ENCODE peak calls at places on chromosomes 1 and 21, in eight cellular contexts. One of them, this sample, is unnamed.

GRCh38 chr1:155912056-155912536 is 947 bp upstream of the RIT1 start:
- DNase-seq in ecto neural progenitor cell: no peak
- DNase-seq in SW480: peak; percentile 17
- DNase-seq in GM10248: no peak
- DNase-seq in cardiac fibroblast: no peak
- DNase-seq in spleen: no peak
- DNase-seq in activated effector memory CD4-positive, alpha-beta T cell treated with Interleukin-2 at 50 U/mL for 16 hours: no peak
- DNase-seq in T-helper 9 cell: no peak
- DNase-seq in this sample: no peak

GRCh38 chr1:48744032-48744431 is 32.7 kb downstream of the BEND5 start:
- DNase-seq in ecto neural progenitor cell: no peak
- DNase-seq in SW480: no peak
- DNase-seq in GM10248: no peak
- DNase-seq in cardiac fibroblast: no peak
- DNase-seq in spleen: no peak
- DNase-seq in activated effector memory CD4-positive, alpha-beta T cell treated with Interleukin-2 at 50 U/mL for 16 hours: no peak
- DNase-seq in T-helper 9 cell: no peak
- DNase-seq in this sample: no peak

GRCh38 chr1:98017184-98017583 is 96.3 kb upstream of the DPYD start:
- DNase-seq in ecto neural progenitor cell: no peak
- DNase-seq in SW480: no peak
- DNase-seq in GM10248: no peak
- DNase-seq in cardiac fibroblast: no peak
- DNase-seq in spleen: no peak
- DNase-seq in activated effector memory CD4-positive, alpha-beta T cell treated with Interleukin-2 at 50 U/mL for 16 hours: no peak
- DNase-seq in T-helper 9 cell: no peak
- DNase-seq in this sample: no peak

GRCh38 chr1:206467915-206468314 is 2.4 kb upstream of the IKBKE start:
- DNase-seq in ecto neural progenitor cell: no peak
- DNase-seq in SW480: no peak
- DNase-seq in GM10248: peak; percentile 53
- DNase-seq in cardiac fibroblast: peak; percentile 43
- DNase-seq in spleen: peak; percentile 90
- DNase-seq in activated effector memory CD4-positive, alpha-beta T cell treated with Interleukin-2 at 50 U/mL for 16 hours: no peak
- DNase-seq in T-helper 9 cell: no peak
- DNase-seq in this sample: no peak

GRCh38 chr1:51728611-51729155 is 111.8 kb downstream of the OSBPL9 start:
- DNase-seq in ecto neural progenitor cell: peak; percentile 61
- DNase-seq in SW480: peak; percentile 3
- DNase-seq in GM10248: no peak
- DNase-seq in cardiac fibroblast: no peak
- DNase-seq in spleen: peak; percentile 79
- DNase-seq in activated effector memory CD4-positive, alpha-beta T cell treated with Interleukin-2 at 50 U/mL for 16 hours: no peak
- DNase-seq in T-helper 9 cell: no peak
- DNase-seq in this sample: no peak

GRCh38 chr1:7583291-7584096 is 187.6 kb upstream of the VAMP3 start:
- DNase-seq in ecto neural progenitor cell: no peak
- DNase-seq in SW480: no peak
- DNase-seq in GM10248: no peak
- DNase-seq in cardiac fibroblast: no peak
- DNase-seq in spleen: peak; percentile 42
- DNase-seq in activated effector memory CD4-positive, alpha-beta T cell treated with Interleukin-2 at 50 U/mL for 16 hours: no peak
- DNase-seq in T-helper 9 cell: no peak
- DNase-seq in this sample: no peak

GRCh38 chr1:198677027-198677426 is 38.2 kb downstream of the PTPRC start:
- DNase-seq in ecto neural progenitor cell: no peak
- DNase-seq in SW480: no peak
- DNase-seq in GM10248: no peak
- DNase-seq in cardiac fibroblast: no peak
- DNase-seq in spleen: no peak
- DNase-seq in activated effector memory CD4-positive, alpha-beta T cell treated with Interleukin-2 at 50 U/mL for 16 hours: no peak
- DNase-seq in T-helper 9 cell: no peak
- DNase-seq in this sample: no peak

GRCh38 chr1:65894738-65895605 is 102.3 kb downstream of the PDE4B start:
- DNase-seq in ecto neural progenitor cell: no peak
- DNase-seq in SW480: no peak
- DNase-seq in GM10248: peak; percentile 13
- DNase-seq in cardiac fibroblast: no peak
- DNase-seq in spleen: no peak
- DNase-seq in activated effector memory CD4-positive, alpha-beta T cell treated with Interleukin-2 at 50 U/mL for 16 hours: no peak
- DNase-seq in T-helper 9 cell: no peak
- DNase-seq in this sample: no peak

GRCh38 chr1:11967028-11967547 is 13.2 kb upstream of the MFN2 start:
- DNase-seq in ecto neural progenitor cell: no peak
- DNase-seq in SW480: peak; percentile 88
- DNase-seq in GM10248: peak; percentile 75
- DNase-seq in cardiac fibroblast: peak; percentile 57
- DNase-seq in spleen: no peak
- DNase-seq in activated effector memory CD4-positive, alpha-beta T cell treated with Interleukin-2 at 50 U/mL for 16 hours: no peak
- DNase-seq in T-helper 9 cell: no peak
- DNase-seq in this sample: peak; percentile 84

GRCh38 chr21:44090332-44090731 is 16.9 kb upstream of the PWP2 start:
- DNase-seq in ecto neural progenitor cell: no peak
- DNase-seq in SW480: peak; percentile 76
- DNase-seq in GM10248: no peak
- DNase-seq in cardiac fibroblast: no peak
- DNase-seq in spleen: peak; percentile 89
- DNase-seq in activated effector memory CD4-positive, alpha-beta T cell treated with Interleukin-2 at 50 U/mL for 16 hours: no peak
- DNase-seq in T-helper 9 cell: no peak
- DNase-seq in this sample: no peak

GRCh38 chr1:67355745-67356424 is 48.2 kb downstream of the IL12RB2 start:
- DNase-seq in ecto neural progenitor cell: no peak
- DNase-seq in SW480: no peak
- DNase-seq in GM10248: no peak
- DNase-seq in cardiac fibroblast: peak; percentile 45
- DNase-seq in spleen: no peak
- DNase-seq in activated effector memory CD4-positive, alpha-beta T cell treated with Interleukin-2 at 50 U/mL for 16 hours: no peak
- DNase-seq in T-helper 9 cell: no peak
- DNase-seq in this sample: no peak

GRCh38 chr21:40165671-40166070 is 298.4 kb downstream of the PCP4 start:
- DNase-seq in ecto neural progenitor cell: no peak
- DNase-seq in SW480: no peak
- DNase-seq in GM10248: no peak
- DNase-seq in cardiac fibroblast: no peak
- DNase-seq in spleen: no peak
- DNase-seq in activated effector memory CD4-positive, alpha-beta T cell treated with Interleukin-2 at 50 U/mL for 16 hours: no peak
- DNase-seq in T-helper 9 cell: no peak
- DNase-seq in this sample: no peak

GRCh38 chr1:232250838-232251237 is 379.1 kb downstream of the SIPA1L2 start:
- DNase-seq in ecto neural progenitor cell: peak; percentile 73
- DNase-seq in SW480: no peak
- DNase-seq in GM10248: no peak
- DNase-seq in cardiac fibroblast: no peak
- DNase-seq in spleen: no peak
- DNase-seq in activated effector memory CD4-positive, alpha-beta T cell treated with Interleukin-2 at 50 U/mL for 16 hours: no peak
- DNase-seq in T-helper 9 cell: no peak
- DNase-seq in this sample: no peak

GRCh38 chr1:71638081-71638766 is 557.4 kb upstream of the ZRANB2 start:
- DNase-seq in ecto neural progenitor cell: no peak
- DNase-seq in SW480: no peak
- DNase-seq in GM10248: no peak
- DNase-seq in cardiac fibroblast: peak; percentile 21
- DNase-seq in spleen: no peak
- DNase-seq in activated effector memory CD4-positive, alpha-beta T cell treated with Interleukin-2 at 50 U/mL for 16 hours: no peak
- DNase-seq in T-helper 9 cell: no peak
- DNase-seq in this sample: peak; percentile 5

GRCh38 chr1:33736496-33736895 is 127.4 kb upstream of the HMGB4 start:
- DNase-seq in ecto neural progenitor cell: peak; percentile 3
- DNase-seq in SW480: no peak
- DNase-seq in GM10248: no peak
- DNase-seq in cardiac fibroblast: no peak
- DNase-seq in spleen: no peak
- DNase-seq in activated effector memory CD4-positive, alpha-beta T cell treated with Interleukin-2 at 50 U/mL for 16 hours: no peak
- DNase-seq in T-helper 9 cell: no peak
- DNase-seq in this sample: no peak

GRCh38 chr1:222243902-222244301 is 304.0 kb downstream of the HHIPL2 start:
- DNase-seq in ecto neural progenitor cell: no peak
- DNase-seq in SW480: peak; percentile 4
- DNase-seq in GM10248: no peak
- DNase-seq in cardiac fibroblast: no peak
- DNase-seq in spleen: no peak
- DNase-seq in activated effector memory CD4-positive, alpha-beta T cell treated with Interleukin-2 at 50 U/mL for 16 hours: no peak
- DNase-seq in T-helper 9 cell: no peak
- DNase-seq in this sample: no peak

GRCh38 chr21:31457675-31458074 is 113.6 kb upstream of the TIAM1 start:
- DNase-seq in ecto neural progenitor cell: no peak
- DNase-seq in SW480: no peak
- DNase-seq in GM10248: no peak
- DNase-seq in cardiac fibroblast: no peak
- DNase-seq in spleen: no peak
- DNase-seq in activated effector memory CD4-positive, alpha-beta T cell treated with Interleukin-2 at 50 U/mL for 16 hours: no peak
- DNase-seq in T-helper 9 cell: no peak
- DNase-seq in this sample: peak; percentile 56

GRCh38 chr21:37365657-37366487 is 701 bp upstream of the DYRK1A start:
- DNase-seq in ecto neural progenitor cell: peak; percentile 88
- DNase-seq in SW480: peak; percentile 77
- DNase-seq in GM10248: peak; percentile 85
- DNase-seq in cardiac fibroblast: peak; percentile 77
- DNase-seq in spleen: peak; percentile 94
- DNase-seq in activated effector memory CD4-positive, alpha-beta T cell treated with Interleukin-2 at 50 U/mL for 16 hours: peak; percentile 53
- DNase-seq in T-helper 9 cell: peak; percentile 60
- DNase-seq in this sample: peak; percentile 55

GRCh38 chr1:12231276-12231595 is 1.4 kb downstream of the VPS13D start:
- DNase-seq in ecto neural progenitor cell: no peak
- DNase-seq in SW480: no peak
- DNase-seq in GM10248: no peak
- DNase-seq in cardiac fibroblast: peak; percentile 37
- DNase-seq in spleen: no peak
- DNase-seq in activated effector memory CD4-positive, alpha-beta T cell treated with Interleukin-2 at 50 U/mL for 16 hours: no peak
- DNase-seq in T-helper 9 cell: no peak
- DNase-seq in this sample: no peak

GRCh38 chr1:168261390-168261789 is 19.3 kb upstream of the TBX19 start:
- DNase-seq in ecto neural progenitor cell: no peak
- DNase-seq in SW480: no peak
- DNase-seq in GM10248: no peak
- DNase-seq in cardiac fibroblast: peak; percentile 89
- DNase-seq in spleen: no peak
- DNase-seq in activated effector memory CD4-positive, alpha-beta T cell treated with Interleukin-2 at 50 U/mL for 16 hours: no peak
- DNase-seq in T-helper 9 cell: no peak
- DNase-seq in this sample: peak; percentile 39

GRCh38 chr1:57857809-57858208 is 433.9 kb upstream of the DAB1 start:
- DNase-seq in ecto neural progenitor cell: no peak
- DNase-seq in SW480: no peak
- DNase-seq in GM10248: no peak
- DNase-seq in cardiac fibroblast: no peak
- DNase-seq in spleen: no peak
- DNase-seq in activated effector memory CD4-positive, alpha-beta T cell treated with Interleukin-2 at 50 U/mL for 16 hours: no peak
- DNase-seq in T-helper 9 cell: no peak
- DNase-seq in this sample: no peak

GRCh38 chr1:35707253-35708178 is 11.2 kb downstream of the C1orf216 start:
- DNase-seq in ecto neural progenitor cell: peak; percentile 93
- DNase-seq in SW480: peak; percentile 18
- DNase-seq in GM10248: peak; percentile 62
- DNase-seq in cardiac fibroblast: no peak
- DNase-seq in spleen: no peak
- DNase-seq in activated effector memory CD4-positive, alpha-beta T cell treated with Interleukin-2 at 50 U/mL for 16 hours: peak; percentile 15
- DNase-seq in T-helper 9 cell: peak; percentile 13
- DNase-seq in this sample: no peak

GRCh38 chr21:35521852-35522505 is 472.9 kb upstream of the RUNX1 start:
- DNase-seq in ecto neural progenitor cell: no peak
- DNase-seq in SW480: no peak
- DNase-seq in GM10248: no peak
- DNase-seq in cardiac fibroblast: no peak
- DNase-seq in spleen: no peak
- DNase-seq in activated effector memory CD4-positive, alpha-beta T cell treated with Interleukin-2 at 50 U/mL for 16 hours: no peak
- DNase-seq in T-helper 9 cell: no peak
- DNase-seq in this sample: no peak

GRCh38 chr1:231590453-231591198 is 36.0 kb upstream of the DISC1 start:
- DNase-seq in ecto neural progenitor cell: no peak
- DNase-seq in SW480: peak; percentile 58
- DNase-seq in GM10248: peak; percentile 44
- DNase-seq in cardiac fibroblast: peak; percentile 83
- DNase-seq in spleen: no peak
- DNase-seq in activated effector memory CD4-positive, alpha-beta T cell treated with Interleukin-2 at 50 U/mL for 16 hours: no peak
- DNase-seq in T-helper 9 cell: peak; percentile 12
- DNase-seq in this sample: peak; percentile 80

GRCh38 chr1:33060579-33061083 is 20.3 kb upstream of the AZIN2 start:
- DNase-seq in ecto neural progenitor cell: no peak
- DNase-seq in SW480: peak; percentile 69
- DNase-seq in GM10248: no peak
- DNase-seq in cardiac fibroblast: peak; percentile 69
- DNase-seq in spleen: no peak
- DNase-seq in activated effector memory CD4-positive, alpha-beta T cell treated with Interleukin-2 at 50 U/mL for 16 hours: no peak
- DNase-seq in T-helper 9 cell: no peak
- DNase-seq in this sample: peak; percentile 92

GRCh38 chr1:183417691-183418491 is at the start of gene NMNAT2:
- DNase-seq in ecto neural progenitor cell: peak; percentile 70
- DNase-seq in SW480: no peak
- DNase-seq in GM10248: no peak
- DNase-seq in cardiac fibroblast: peak; percentile 10
- DNase-seq in spleen: no peak
- DNase-seq in activated effector memory CD4-positive, alpha-beta T cell treated with Interleukin-2 at 50 U/mL for 16 hours: no peak
- DNase-seq in T-helper 9 cell: no peak
- DNase-seq in this sample: peak; percentile 30

GRCh38 chr1:33130297-33130696 is 49.3 kb downstream of the AZIN2 start:
- DNase-seq in ecto neural progenitor cell: no peak
- DNase-seq in SW480: peak; percentile 17
- DNase-seq in GM10248: peak; percentile 43
- DNase-seq in cardiac fibroblast: no peak
- DNase-seq in spleen: no peak
- DNase-seq in activated effector memory CD4-positive, alpha-beta T cell treated with Interleukin-2 at 50 U/mL for 16 hours: no peak
- DNase-seq in T-helper 9 cell: no peak
- DNase-seq in this sample: no peak

GRCh38 chr1:19442150-19443096 is 42.9 kb downstream of the CAPZB start:
- DNase-seq in ecto neural progenitor cell: no peak
- DNase-seq in SW480: no peak
- DNase-seq in GM10248: no peak
- DNase-seq in cardiac fibroblast: no peak
- DNase-seq in spleen: no peak
- DNase-seq in activated effector memory CD4-positive, alpha-beta T cell treated with Interleukin-2 at 50 U/mL for 16 hours: no peak
- DNase-seq in T-helper 9 cell: no peak
- DNase-seq in this sample: no peak

GRCh38 chr1:10251325-10252103 is 41.1 kb downstream of the KIF1B start:
- DNase-seq in ecto neural progenitor cell: no peak
- DNase-seq in SW480: no peak
- DNase-seq in GM10248: no peak
- DNase-seq in cardiac fibroblast: no peak
- DNase-seq in spleen: no peak
- DNase-seq in activated effector memory CD4-positive, alpha-beta T cell treated with Interleukin-2 at 50 U/mL for 16 hours: no peak
- DNase-seq in T-helper 9 cell: no peak
- DNase-seq in this sample: no peak

GRCh38 chr1:74502432-74502831 is 10.0 kb downstream of the LRRC53 start:
- DNase-seq in ecto neural progenitor cell: no peak
- DNase-seq in SW480: peak; percentile 25
- DNase-seq in GM10248: peak; percentile 16
- DNase-seq in cardiac fibroblast: peak; percentile 41
- DNase-seq in spleen: no peak
- DNase-seq in activated effector memory CD4-positive, alpha-beta T cell treated with Interleukin-2 at 50 U/mL for 16 hours: no peak
- DNase-seq in T-helper 9 cell: no peak
- DNase-seq in this sample: peak; percentile 48